ENCODE peak calls at places on chromosome 9, in four cellular contexts. T, M, W and R are unnamed samples. For H3K36me3, the result is how much of the 10 kb centered on the place peaks cover.

GRCh38 chr9:27193886-27194285 is 84.9 kb downstream of the TEK start:
- DNase-seq in T (no peak), M (no peak), W (no peak), R (no peak)

GRCh38 chr9:4985376-4986266 is 549 bp downstream of the JAK2 start:
- DNase-seq in T (peak), M (peak), W (peak), R (peak)

GRCh38 chr9:35760651-35761050 is 6.6 kb upstream of the MSMP start:
- DNase-seq in T (no peak), M (no peak), W (no peak), R (no peak)

GRCh38 chr9:82367016-82367415 is 378.4 kb downstream of the SPATA31D1 start:
- DNase-seq in T (no peak), M (peak), W (no peak), R (no peak)

GRCh38 chr9:116323012-116323411 is 169.4 kb downstream of the PAPPA start:
- DNase-seq in T (no peak), M (peak), W (no peak), R (no peak)

GRCh38 chr9:136508729-136509500 is 26.1 kb upstream of the SEC16A start:
- DNase-seq in T (no peak), M (no peak), W (no peak), R (no peak)

GRCh38 chr9:112925058-112925641 is 34.5 kb upstream of the SLC46A2 start:
- DNase-seq in T (no peak), M (peak), W (no peak), R (no peak)

GRCh38 chr9:13942695-13943094 is 371.2 kb downstream of the NFIB start:
- DNase-seq in T (no peak), M (peak), W (no peak), R (no peak)

GRCh38 chr9:70587143-70587710 is 172.8 kb upstream of the KLF9 start:
- DNase-seq in T (no peak), M (no peak), W (no peak), R (no peak)

DNA sequence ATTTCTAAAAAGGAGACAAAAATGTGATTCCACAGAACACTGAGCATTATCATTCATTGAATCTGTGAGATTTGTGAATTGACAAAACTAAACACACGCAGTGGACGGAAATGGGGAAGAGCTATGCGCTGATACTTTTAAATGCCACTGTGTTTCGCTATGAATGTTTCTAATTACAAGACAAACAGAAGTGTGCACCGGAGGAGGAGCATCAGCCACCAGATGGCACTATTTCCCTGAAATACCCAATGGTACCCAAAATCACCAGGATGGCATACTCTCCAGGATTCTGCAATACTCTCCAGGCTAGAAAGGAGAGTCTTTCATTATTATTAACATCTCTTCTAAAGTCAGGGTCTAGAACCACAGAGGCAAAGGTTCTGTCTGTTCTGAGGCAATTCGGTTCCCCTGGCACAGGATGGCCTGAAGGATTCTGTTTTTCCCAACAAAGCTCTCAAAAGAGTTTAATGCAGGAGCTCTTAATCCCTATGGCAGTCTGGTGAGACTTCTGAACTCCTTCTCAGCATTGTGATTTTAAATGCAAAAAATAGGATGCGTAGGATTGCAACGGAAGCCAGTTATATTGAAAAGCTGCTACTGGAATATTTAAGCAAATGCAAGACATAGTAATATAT is 13.8 kb upstream of the PUM3 start:
- DNase-seq in T (no peak), M (peak), W (peak), R (peak)
- H3K4me3 ChIP-seq in T (no peak), M (no peak), W (no peak), R (no peak)

GRCh38 chr9:122286764-122287163 is 22.1 kb downstream of the MRRF start:
- DNase-seq in T (no peak), M (no peak), W (peak), R (no peak)
- H3K36me3 ChIP-seq in T (under half), M (under half), W (half or more), R (under half)

GRCh38 chr9:137878146-137878941 is 762 bp downstream of the CACNA1B start:
- DNase-seq in T (no peak), M (peak), W (no peak), R (no peak)
- H3K4me3 ChIP-seq in T (peak), M (peak), W (no peak), R (no peak)

DNA sequence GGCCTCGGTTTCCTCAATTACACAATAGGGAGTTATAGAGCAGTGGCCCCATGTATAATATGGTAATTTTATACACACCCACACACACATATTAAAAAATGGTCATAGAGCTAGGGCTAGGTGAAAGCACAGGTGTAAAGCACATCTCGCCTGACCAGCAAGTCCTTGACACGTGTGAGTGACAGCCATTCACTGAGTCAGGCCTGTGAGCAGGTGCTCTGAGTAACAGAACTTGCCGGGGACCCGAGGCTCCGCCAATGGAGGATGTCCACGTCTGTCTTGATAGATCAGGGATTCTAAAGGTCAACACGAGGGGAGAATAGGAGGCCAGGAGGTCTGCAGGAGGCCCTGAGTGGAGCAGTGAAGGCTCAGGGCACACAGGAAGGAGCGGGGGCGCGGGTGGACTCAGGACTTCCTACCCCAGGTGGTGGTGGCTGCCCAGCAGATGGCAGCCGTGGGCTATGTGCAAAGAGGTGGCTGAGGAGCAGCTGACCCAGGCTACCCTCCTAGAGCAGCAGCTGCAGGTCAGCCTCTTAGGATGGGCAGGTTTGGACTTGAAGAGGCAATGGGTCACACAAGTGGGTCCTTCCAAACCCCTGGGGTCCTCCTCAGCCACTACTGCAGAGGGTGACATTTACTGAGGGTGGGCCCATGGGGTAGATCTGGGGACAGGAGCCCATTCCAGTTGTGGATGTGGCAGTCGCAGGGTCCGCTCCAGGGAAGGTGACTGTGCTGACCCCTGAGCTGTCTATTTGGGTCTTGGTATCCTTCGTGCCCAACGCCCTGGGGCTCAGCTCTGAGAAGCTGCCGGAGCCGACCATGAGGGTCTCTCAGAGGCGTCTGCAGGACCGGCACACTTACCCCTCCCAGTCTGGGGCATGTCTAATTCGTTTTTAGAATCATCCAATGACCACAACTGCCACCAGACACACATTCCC is 45.9 kb downstream of the PRRT1B start:
- DNase-seq in T (peak), M (peak), W (peak), R (peak)
- H3K36me3 ChIP-seq in T (half or more), M (under half), W (half or more), R (under half)

DNA sequence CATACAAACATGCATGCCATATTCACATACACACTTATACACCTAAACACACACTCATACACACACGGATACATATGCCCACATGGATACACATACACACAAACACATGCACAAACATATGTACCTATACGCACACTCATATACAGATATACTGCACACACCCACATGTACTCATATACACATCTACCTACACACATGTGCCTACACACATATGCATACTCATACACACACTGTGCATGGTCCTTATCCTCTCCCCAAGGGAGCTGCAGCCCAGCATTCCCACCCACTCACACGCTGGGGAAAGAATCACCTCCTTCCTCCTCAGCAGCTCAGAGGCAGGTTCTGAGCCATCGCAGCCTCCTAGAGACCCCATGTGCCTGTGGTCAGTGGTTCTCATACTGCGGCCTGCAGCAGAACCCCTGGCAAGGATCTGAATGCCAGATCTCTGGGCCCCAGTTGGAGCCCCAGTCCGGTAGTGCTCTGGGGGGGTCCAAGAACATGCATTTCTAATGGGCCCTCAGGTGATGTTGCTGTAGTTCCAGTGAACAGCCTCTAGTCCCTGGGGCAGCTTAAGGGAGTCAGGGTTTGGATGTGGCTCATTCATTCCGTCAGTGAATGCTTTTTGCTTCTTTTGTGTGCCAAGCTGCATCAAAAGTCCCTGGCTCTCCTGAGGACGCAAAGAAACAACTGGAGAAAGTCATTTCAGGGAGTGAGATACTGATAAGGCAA is 39.0 kb downstream of the SEMA4D start:
- DNase-seq in T (no peak), M (no peak), W (no peak), R (no peak)
- H3K4me3 ChIP-seq in T (no peak), M (no peak), W (no peak), R (no peak)

DNA sequence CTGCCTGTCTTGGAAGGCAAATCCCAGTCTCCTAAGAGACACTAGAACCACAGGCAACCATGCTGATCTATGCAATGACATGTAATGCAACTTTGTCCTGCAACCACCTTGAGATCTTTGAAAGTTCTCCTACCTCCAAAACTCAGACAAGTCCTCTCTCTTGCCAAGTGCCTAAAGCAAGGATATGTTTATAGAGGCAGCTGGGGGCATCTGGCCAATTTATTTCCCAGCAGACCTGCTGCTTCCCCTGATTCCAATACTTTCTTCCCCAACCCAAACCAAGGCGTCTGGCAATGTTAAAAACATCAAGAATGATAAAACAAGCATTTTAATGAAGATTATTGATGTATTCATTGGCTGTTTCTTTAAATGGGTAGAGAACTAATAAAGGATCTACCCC is 138.4 kb downstream of the DOCK8 start:
- DNase-seq in T (no peak), M (no peak), W (no peak), R (no peak)
- H3K36me3 ChIP-seq in T (half or more), M (under half), W (half or more), R (under half)

GRCh38 chr9:133701321-133701980 is 36.7 kb downstream of the SARDH start:
- DNase-seq in T (peak), M (no peak), W (peak), R (peak)

GRCh38 chr9:133704711-133705181 is 33.4 kb downstream of the SARDH start:
- DNase-seq in T (no peak), M (no peak), W (peak), R (no peak)

GRCh38 chr9:133701981-133702797 is 36.0 kb downstream of the SARDH start:
- DNase-seq in T (peak), M (peak), W (peak), R (peak)

GRCh38 chr9:133703571-133704399 is 34.4 kb downstream of the SARDH start:
- DNase-seq in T (no peak), M (no peak), W (peak), R (no peak)

GRCh38 chr9:133702798-133703570 is 35.2 kb downstream of the SARDH start:
- DNase-seq in T (no peak), M (no peak), W (peak), R (peak)
- H3K4me3 ChIP-seq in T (peak), M (no peak), W (peak), R (peak)